ENCODE peak calls at places on chromosomes 5 and 9, in seven cellular contexts. A, K, T, J, M, R and X are unnamed samples.

GRCh38 chr9:99681113-99681512 is 140.6 kb upstream of the NR4A3 start:
- DNase-seq in A (no peak), K (no peak), T (no peak), J (no peak), M (no peak), R (no peak), X (no peak)

GRCh38 chr5:154506716-154507080 is 28.7 kb upstream of the HAND1 start:
- DNase-seq in A (no peak), K (no peak), T (no peak), J (no peak), M (no peak), R (no peak), X (no peak)

GRCh38 chr5:171157233-171157632 is 151.8 kb upstream of the TLX3 start:
- DNase-seq in A (no peak), K (no peak), T (peak), J (no peak), M (no peak), R (no peak), X (no peak)

GRCh38 chr9:131951905-131952304 is 127.8 kb downstream of the MED27 start:
- DNase-seq in A (no peak), K (no peak), T (peak), J (no peak), M (peak), R (no peak), X (no peak)

GRCh38 chr5:7827602-7828001 is 23.3 kb downstream of the CFAP90 start:
- DNase-seq in A (no peak), K (no peak), T (no peak), J (no peak), M (no peak), R (no peak), X (no peak)

GRCh38 chr9:10678790-10679189 is 66.0 kb upstream of the PTPRD start:
- DNase-seq in A (no peak), K (no peak), T (peak), J (no peak), M (no peak), R (no peak), X (no peak)

GRCh38 chr5:167271061-167271460 is 1020.4 kb upstream of the WWC1 start:
- DNase-seq in A (no peak), K (no peak), T (no peak), J (no peak), M (no peak), R (no peak), X (no peak)

GRCh38 chr5:82092-82491 is 9.9 kb upstream of the PLEKHG4B start:
- DNase-seq in A (no peak), K (no peak), T (peak), J (peak), M (peak), R (peak), X (no peak)

GRCh38 chr5:158514353-158514960 is 585.3 kb downstream of the EBF1 start:
- DNase-seq in A (no peak), K (no peak), T (peak), J (no peak), M (peak), R (no peak), X (no peak)

GRCh38 chr9:88722753-88723152 is 187.8 kb downstream of the NXNL2 start:
- DNase-seq in A (no peak), K (peak), T (peak), J (no peak), M (peak), R (no peak), X (no peak)

GRCh38 chr9:109241207-109241606 is 74.2 kb upstream of the FRRS1L start:
- DNase-seq in A (no peak), K (no peak), T (no peak), J (no peak), M (no peak), R (no peak), X (no peak)

GRCh38 chr9:130186839-130187522 is 14.8 kb downstream of the NCS1 start:
- DNase-seq in A (peak), K (no peak), T (peak), J (no peak), M (peak), R (no peak), X (no peak)

GRCh38 chr9:135908334-135909204 is 1.2 kb upstream of the CAMSAP1 start:
- DNase-seq in A (no peak), K (no peak), T (no peak), J (no peak), M (no peak), R (no peak), X (no peak)

GRCh38 chr5:95284512-95285405 is at the start of gene MCTP1:
- DNase-seq in A (peak), K (no peak), T (no peak), J (peak), M (peak), R (peak), X (peak)
- TF ChIP-seq CTCF in A (peak), K (no peak), T (no peak), J (peak), M (no peak), R (no peak), X (no peak)

GRCh38 chr5:117089001-117089400 is 514.4 kb upstream of the SEMA6A start:
- DNase-seq in A (no peak), K (no peak), T (no peak), J (no peak), M (no peak), R (no peak), X (no peak)

GRCh38 chr5:117088176-117088575 is 513.6 kb upstream of the SEMA6A start:
- DNase-seq in A (no peak), K (no peak), T (no peak), J (no peak), M (no peak), R (no peak), X (no peak)

GRCh38 chr5:117084052-117084451 is 509.4 kb upstream of the SEMA6A start:
- DNase-seq in A (peak), K (no peak), T (no peak), J (no peak), M (no peak), R (no peak), X (no peak)
- TF ChIP-seq CTCF in A (peak), K (no peak), T (no peak), J (no peak), M (no peak), R (no peak), X (no peak)

GRCh38 chr9:87497604-87498045 is at the start of gene DAPK1:
- DNase-seq in A (peak), K (no peak), T (peak), J (peak), M (peak), R (peak), X (peak)

GRCh38 chr9:87497080-87497603 is 525 bp upstream of the DAPK1 start:
- DNase-seq in A (no peak), K (no peak), T (no peak), J (no peak), M (no peak), R (no peak), X (no peak)

GRCh38 chr9:87498816-87499454 is 1.3 kb downstream of the DAPK1 start:
- DNase-seq in A (peak), K (no peak), T (no peak), J (no peak), M (no peak), R (peak), X (no peak)

GRCh38 chr9:87499455-87500015 is 1.9 kb downstream of the DAPK1 start:
- DNase-seq in A (no peak), K (no peak), T (no peak), J (peak), M (no peak), R (no peak), X (peak)

DNA sequence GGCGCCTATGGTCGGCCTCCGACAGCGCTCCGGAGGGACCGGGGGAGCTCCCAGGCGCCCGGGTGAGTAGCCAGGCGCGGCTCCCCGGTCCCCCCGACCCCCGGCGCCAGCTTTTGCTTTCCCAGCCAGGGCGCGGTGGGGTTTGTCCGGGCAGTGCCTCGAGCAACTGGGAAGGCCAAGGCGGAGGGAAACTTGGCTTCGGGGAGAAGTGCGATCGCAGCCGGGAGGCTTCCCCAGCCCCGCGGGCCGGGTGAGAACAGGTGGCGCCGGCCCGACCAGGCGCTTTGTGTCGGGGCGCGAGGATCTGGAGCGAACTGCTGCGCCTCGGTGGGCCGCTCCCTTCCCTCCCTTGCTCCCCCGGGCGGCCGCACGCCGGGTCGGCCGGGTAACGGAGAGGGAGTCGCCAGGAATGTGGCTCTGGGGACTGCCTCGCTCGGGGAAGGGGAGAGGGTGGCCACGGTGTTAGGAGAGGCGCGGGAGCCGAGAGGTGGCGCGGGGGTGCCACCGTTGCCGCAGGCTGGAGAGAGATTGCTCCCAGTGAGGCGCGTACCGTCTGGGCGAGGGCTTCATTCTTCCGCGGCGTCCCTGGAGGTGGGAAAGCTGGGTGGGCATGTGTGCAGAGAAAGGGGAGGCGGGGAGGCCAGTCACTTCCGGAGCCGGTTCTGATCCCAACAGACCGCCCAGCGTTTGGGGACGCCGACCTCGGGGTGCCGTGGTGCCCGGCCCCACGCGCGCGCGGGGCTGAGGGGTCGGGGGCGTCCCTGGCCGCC is 564 bp downstream of the DAPK1 start:
- DNase-seq in A (peak), K (no peak), T (peak), J (peak), M (peak), R (peak), X (peak)
- TF ChIP-seq CTCF in A (peak), K (no peak), T (no peak), J (no peak), M (peak), R (peak), X (peak)

DNA sequence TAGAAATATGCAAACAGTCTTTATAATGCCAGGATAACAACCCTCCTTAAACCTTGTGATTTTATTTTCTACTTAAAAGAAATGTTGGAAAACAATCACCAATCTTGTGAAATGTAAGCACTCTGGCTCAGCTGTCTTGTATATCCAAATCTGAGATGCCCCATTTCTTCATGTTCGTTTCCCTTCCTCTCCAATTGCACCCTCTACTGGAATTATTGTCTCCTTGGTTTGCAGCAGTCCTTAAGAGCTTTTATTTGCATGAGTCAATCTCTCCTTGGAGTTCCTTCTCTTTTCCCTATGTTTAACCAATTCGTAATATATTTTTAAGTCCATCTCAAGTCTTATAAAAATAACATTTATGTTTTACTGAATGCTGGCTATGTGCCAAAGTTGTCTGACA is 362.0 kb upstream of the CDH10 start:
- DNase-seq in A (peak), K (no peak), T (peak), J (no peak), M (peak), R (no peak), X (no peak)
- TF ChIP-seq CTCF in A (peak), K (peak), T (no peak), J (no peak), M (no peak), R (peak), X (peak)

GRCh38 chr9:93996863-93997262 is 41.7 kb upstream of the BARX1 start:
- DNase-seq in A (peak), K (peak), T (no peak), J (no peak), M (no peak), R (no peak), X (no peak)
- TF ChIP-seq CTCF in A (peak), K (peak), T (no peak), J (no peak), M (peak), R (no peak), X (no peak)

GRCh38 chr5:114362977-114363721 is 1.3 kb downstream of the KCNN2 start:
- DNase-seq in A (no peak), K (no peak), T (no peak), J (peak), M (no peak), R (peak), X (peak)

GRCh38 chr5:114362197-114362976 is 517 bp downstream of the KCNN2 start:
- DNase-seq in A (peak), K (no peak), T (no peak), J (peak), M (peak), R (peak), X (peak)

GRCh38 chr5:114361724-114362196 is at the start of gene KCNN2:
- DNase-seq in A (peak), K (no peak), T (peak), J (peak), M (peak), R (peak), X (peak)

GRCh38 chr5:114360362-114360761 is 1.5 kb upstream of the KCNN2 start:
- DNase-seq in A (no peak), K (no peak), T (no peak), J (no peak), M (no peak), R (no peak), X (no peak)

GRCh38 chr5:114360816-114361723 is 800 bp upstream of the KCNN2 start:
- DNase-seq in A (peak), K (no peak), T (no peak), J (peak), M (no peak), R (peak), X (peak)
- TF ChIP-seq CTCF in A (peak), K (no peak), T (no peak), J (peak), M (no peak), R (peak), X (peak)